ENCODE peak calls at places on chromosomes 1 and 21, in seven cellular contexts. M is HFFc6; B is activated T-helper 1 cell treated with anti-CD3 and anti-CD28 coated beads, Interleukin-2, amount 50 U/mL, for 16 hours; H is stimulated activated CD8-positive, alpha-beta memory T cell treated with anti-CD3 and anti-CD28 coated beads, Interleukin-2, amount 100 ng/mL, for 1 hour; C is non-pigmented ciliary epithelial cell; F is A172; D is H7. N is an unnamed sample.

GRCh38 chr21:27519357-27519756 is 552.5 kb upstream of the ADAMTS5 start:
- DNase-seq in H (no peak), D (no peak), F (peak), M (peak), B (no peak), C (peak), N (no peak)

GRCh38 chr1:202965441-202965821 is 1.6 kb downstream of the CYB5R1 start:
- DNase-seq in D (no peak), C (no peak), M (no peak), F (no peak), H (no peak), B (no peak), N (no peak)

GRCh38 chr1:233230011-233230410 is 65.5 kb downstream of the PCNX2 start:
- DNase-seq in C (no peak), M (no peak), D (no peak), F (no peak), B (no peak), H (no peak), N (no peak)

GRCh38 chr1:210883821-210884220 is 250.1 kb downstream of the KCNH1 start:
- DNase-seq in D (no peak), C (peak), H (no peak), F (peak), M (peak), B (no peak), N (no peak)

GRCh38 chr1:76942549-76942948 is 75.3 kb downstream of the ST6GALNAC5 start:
- DNase-seq in F (no peak), D (no peak), H (no peak), C (no peak), B (no peak), M (no peak), N (no peak)

GRCh38 chr1:30058966-30059365 is 664.4 kb downstream of the MATN1 start:
- DNase-seq in D (no peak), C (peak), M (peak), H (no peak), B (no peak), F (peak), N (peak)

GRCh38 chr1:109926662-109927300 is 16.1 kb downstream of the CSF1 start:
- DNase-seq in D (peak), H (no peak), C (peak), B (no peak), M (peak), F (peak), N (no peak)

GRCh38 chr1:46547481-46548383 is 3.7 kb downstream of the KNCN start:
- DNase-seq in D (peak), C (no peak), B (no peak), F (peak), M (peak), H (no peak), N (no peak)

GRCh38 chr21:37198989-37199924 is 67.9 kb downstream of the VPS26C start:
- DNase-seq in H (no peak), F (peak), M (peak), B (no peak), C (peak), D (no peak), N (no peak)

GRCh38 chr1:59046134-59046533 is 250.8 kb upstream of the FGGY start:
- DNase-seq in C (no peak), B (no peak), M (peak), H (no peak), F (no peak), D (no peak), N (no peak)

N was measured in RWPE2.